ENCODE peak calls at places on chromosomes 11 and 22, in eight cellular contexts. E is NCI-H774; U is NCI-H1105; X is heart right ventricle; V is T follicular helper cell; I is psoas muscle; Y is stimulated activated CD4-positive, alpha-beta T cell treated with anti-CD3 and anti-CD28 coated beads, TNF-alpha, amount 100 ng/mL, for 1 hour; L is T-helper 2 cell. C is an unnamed sample.

GRCh38 chr11:119436715-119437114 is 13.7 kb upstream of the THY1 start:
- DNase-seq in E (no peak), L (no peak), I (no peak), X (no peak), Y (no peak), V (no peak), U (no peak), C (no peak)

GRCh38 chr11:118838905-118839553 is 44.7 kb upstream of the CXCR5 start:
- DNase-seq in U (no peak), I (no peak), L (no peak), V (no peak), E (no peak), X (no peak), Y (no peak), C (no peak)

GRCh38 chr11:126282361-126282741 is 542 bp upstream of the TIRAP start:
- DNase-seq in U (peak; percentile 34), V (peak; percentile 16), Y (no peak), I (peak; percentile 74), L (no peak), X (peak; percentile 48), E (peak; percentile 9), C (no peak)

GRCh38 chr11:34667810-34668582 is 47.1 kb downstream of the EHF start:
- DNase-seq in I (no peak), Y (no peak), L (no peak), E (peak; percentile 86), X (no peak), U (no peak), V (no peak), C (no peak)

GRCh38 chr11:43802509-43802908 is 78.1 kb upstream of the ALKBH3 start:
- DNase-seq in I (no peak), Y (no peak), X (no peak), V (no peak), U (no peak), E (no peak), L (no peak), C (no peak)

GRCh38 chr11:68358416-68358815 is 46.0 kb downstream of the LRP5 start:
- DNase-seq in E (no peak), I (no peak), X (no peak), U (no peak), Y (no peak), L (no peak), V (no peak), C (no peak)

GRCh38 chr11:30585067-30585891 is 874 bp downstream of the MPPED2 start:
- DNase-seq in V (no peak), Y (no peak), L (no peak), X (peak; percentile 20), E (no peak), U (no peak), I (peak; percentile 56), C (no peak)

GRCh38 chr22:19880786-19881569 is 26.3 kb upstream of the GNB1L start:
- DNase-seq in E (no peak), U (no peak), Y (no peak), X (peak; percentile 51), V (no peak), I (peak; percentile 68), L (no peak), C (no peak)

GRCh38 chr11:110710520-110711381 is 1.5 kb downstream of the ARHGAP20 start:
- DNase-seq in I (peak; percentile 83), L (no peak), X (peak; percentile 22), E (peak; percentile 18), Y (no peak), U (peak; percentile 18), V (no peak), C (no peak)

GRCh38 chr11:74185695-74186094 is 14.6 kb downstream of the PPME1 start:
- DNase-seq in Y (no peak), U (no peak), L (no peak), V (no peak), X (no peak), E (no peak), I (no peak), C (no peak)

GRCh38 chr11:37755526-37755925 is 1157.5 kb upstream of the RAG2 start:
- DNase-seq in X (no peak), E (no peak), I (no peak), Y (no peak), U (no peak), V (no peak), L (no peak), C (no peak)

GRCh38 chr22:20405931-20406685 is 12.2 kb downstream of the ZNF74 start:
- DNase-seq in L (no peak), I (no peak), E (no peak), V (no peak), U (no peak), Y (no peak), X (no peak), C (no peak)

GRCh38 chr11:92702771-92703170 is 266.7 kb upstream of the MTNR1B start:
- DNase-seq in U (no peak), E (no peak), L (no peak), Y (no peak), I (no peak), V (no peak), X (no peak), C (no peak)

GRCh38 chr11:7905961-7906429 is 25.1 kb downstream of the OR10A6 start:
- DNase-seq in U (no peak), I (no peak), Y (no peak), L (no peak), V (no peak), X (no peak), E (no peak), C (no peak)

GRCh38 chr11:66744485-66745355 is 15.7 kb upstream of the SPTBN2 start:
- DNase-seq in L (peak; percentile 81), X (peak; percentile 76), V (peak; percentile 82), U (peak; percentile 85), Y (peak; percentile 70), E (peak; percentile 89), I (peak; percentile 90), C (peak; percentile 85)

GRCh38 chr11:64868904-64869570 is 9.4 kb downstream of the EHD1 start:
- DNase-seq in I (peak; percentile 80), E (no peak), U (no peak), L (no peak), X (peak; percentile 61), V (no peak), Y (no peak), C (no peak)

GRCh38 chr22:29112102-29112501 is 39.3 kb downstream of the KREMEN1 start:
- DNase-seq in V (no peak), E (no peak), L (no peak), U (no peak), X (no peak), Y (no peak), I (no peak), C (no peak)

GRCh38 chr22:50529416-50530279 is at the start of gene TYMP:
- DNase-seq in U (no peak), E (no peak), X (peak; percentile 66), I (peak; percentile 88), Y (no peak), V (no peak), L (peak; percentile 59), C (peak; percentile 49)

GRCh38 chr11:2790581-2790925 is 90.8 kb upstream of the KCNQ1OT1 start:
- DNase-seq in V (no peak), U (no peak), Y (no peak), L (no peak), I (peak; percentile 36), E (no peak), X (no peak), C (no peak)

GRCh38 chr11:121356357-121356756 is 63.8 kb downstream of the SC5D start:
- DNase-seq in I (no peak), X (no peak), Y (no peak), U (no peak), E (no peak), L (no peak), V (no peak), C (no peak)